ENCODE peak calls at places on chromosomes 5 and 9, in ten cellular contexts. C, E, F, K, O, Y, H, W, U and P are unnamed samples.

GRCh38 chr5:72288923-72289322 is 31.1 kb downstream of the MRPS27 start:
- DNase-seq in C (no peak), E (peak), F (no peak), K (no peak), O (no peak), Y (no peak), H (no peak), W (no peak), U (no peak), P (no peak)

GRCh38 chr9:128145951-128146351 is 3.3 kb upstream of the LCN2 start:
- DNase-seq in C (no peak), E (peak), F (no peak), K (no peak), O (no peak), Y (no peak), H (no peak), W (no peak), U (no peak), P (no peak)

GRCh38 chr5:142820447-142820846 is 50.3 kb downstream of the ARHGAP26 start:
- DNase-seq in C (no peak), E (no peak), F (no peak), K (no peak), O (peak), Y (no peak), H (no peak), W (no peak), U (no peak), P (no peak)

GRCh38 chr9:80059979-80060378 is 488.2 kb downstream of the TLE4 start:
- DNase-seq in C (no peak), E (no peak), F (no peak), K (no peak), O (no peak), Y (no peak), H (no peak), W (no peak), U (no peak), P (no peak)

GRCh38 chr9:14251146-14252071 is 62.5 kb downstream of the NFIB start:
- DNase-seq in C (peak), E (peak), F (peak), K (peak), O (peak), Y (no peak), H (peak), W (no peak), U (no peak), P (peak)

GRCh38 chr5:181047921-181048320 is 7.9 kb downstream of the BTNL9 start:
- DNase-seq in C (no peak), E (no peak), F (no peak), K (no peak), O (no peak), Y (no peak), H (no peak), W (no peak), U (no peak), P (no peak)

GRCh38 chr9:2039294-2040180 is 24.4 kb downstream of the SMARCA2 start:
- DNase-seq in C (no peak), E (peak), F (no peak), K (no peak), O (no peak), Y (no peak), H (no peak), W (no peak), U (no peak), P (no peak)

GRCh38 chr9:108760841-108761240 is 94.9 kb downstream of the ACTL7B start:
- DNase-seq in C (no peak), E (no peak), F (no peak), K (no peak), O (no peak), Y (no peak), H (no peak), W (no peak), U (no peak), P (no peak)

GRCh38 chr5:77882670-77883257 is 106.6 kb upstream of the TBCA start:
- DNase-seq in C (peak), E (no peak), F (peak), K (peak), O (no peak), Y (peak), H (peak), W (no peak), U (no peak), P (peak)

GRCh38 chr5:117652001-117652639 is 1077.5 kb upstream of the SEMA6A start:
- DNase-seq in C (no peak), E (no peak), F (no peak), K (no peak), O (no peak), Y (no peak), H (peak), W (no peak), U (no peak), P (peak)

GRCh38 chr9:92181296-92181695 is 66.1 kb upstream of the SPTLC1 start:
- DNase-seq in C (no peak), E (no peak), F (no peak), K (no peak), O (no peak), Y (no peak), H (no peak), W (no peak), U (no peak), P (no peak)

GRCh38 chr9:87599901-87600610 is 102.4 kb downstream of the DAPK1 start:
- DNase-seq in C (peak), E (no peak), F (no peak), K (peak), O (no peak), Y (peak), H (peak), W (no peak), U (no peak), P (peak)

GRCh38 chr5:156824800-156825199 is 25.3 kb upstream of the PPP1R2B start:
- DNase-seq in C (peak), E (no peak), F (no peak), K (no peak), O (peak), Y (peak), H (peak), W (peak), U (no peak), P (peak)

GRCh38 chr5:146042628-146043279 is 62.6 kb downstream of the PLAC8L1 start:
- DNase-seq in C (peak), E (no peak), F (peak), K (peak), O (peak), Y (peak), H (peak), W (no peak), U (no peak), P (peak)

GRCh38 chr5:64707191-64707590 is 16.9 kb downstream of the SHISAL2B start:
- DNase-seq in C (no peak), E (no peak), F (no peak), K (no peak), O (no peak), Y (no peak), H (no peak), W (no peak), U (no peak), P (no peak)

GRCh38 chr5:103923616-103924168 is 361.1 kb upstream of the NUDT12 start:
- DNase-seq in C (no peak), E (no peak), F (no peak), K (no peak), O (no peak), Y (no peak), H (no peak), W (no peak), U (no peak), P (no peak)

GRCh38 chr9:96304230-96304629 is 2.3 kb upstream of the HSD17B3 start:
- DNase-seq in C (no peak), E (no peak), F (no peak), K (no peak), O (no peak), Y (no peak), H (no peak), W (no peak), U (no peak), P (no peak)

GRCh38 chr9:132046456-132046855 is 33.2 kb downstream of the MED27 start:
- DNase-seq in C (peak), E (no peak), F (no peak), K (peak), O (no peak), Y (no peak), H (no peak), W (no peak), U (no peak), P (no peak)

GRCh38 chr5:177241768-177242167 is 61.8 kb downstream of the RAB24 start:
- DNase-seq in C (no peak), E (no peak), F (no peak), K (no peak), O (no peak), Y (no peak), H (no peak), W (no peak), U (no peak), P (no peak)

GRCh38 chr5:72702881-72703434 is 113.5 kb upstream of the TNPO1 start:
- DNase-seq in C (no peak), E (no peak), F (no peak), K (no peak), O (no peak), Y (no peak), H (no peak), W (no peak), U (no peak), P (no peak)

GRCh38 chr9:128282500-128282899 is 6.4 kb downstream of the SWI5 start:
- DNase-seq in C (peak), E (no peak), F (no peak), K (peak), O (no peak), Y (no peak), H (peak), W (no peak), U (no peak), P (peak)

GRCh38 chr5:138725153-138725884 is 27.9 kb upstream of the CTNNA1 start:
- DNase-seq in C (peak), E (peak), F (peak), K (peak), O (no peak), Y (no peak), H (peak), W (peak), U (peak), P (peak)

GRCh38 chr5:141623621-141624020 is 4.8 kb upstream of the DIAPH1 start:
- DNase-seq in C (no peak), E (no peak), F (no peak), K (no peak), O (no peak), Y (no peak), H (no peak), W (no peak), U (no peak), P (no peak)

GRCh38 chr9:124708633-124709032 is 62.5 kb downstream of the NR6A1 start:
- DNase-seq in C (peak), E (no peak), F (peak), K (peak), O (peak), Y (no peak), H (no peak), W (no peak), U (no peak), P (peak)

GRCh38 chr5:92907914-92908606 is 673.0 kb downstream of the NR2F1-AS1 start:
- DNase-seq in C (peak), E (no peak), F (no peak), K (peak), O (no peak), Y (no peak), H (peak), W (peak), U (no peak), P (peak)

GRCh38 chr9:5838884-5839571 is 6.1 kb upstream of the ERMP1 start:
- DNase-seq in C (peak), E (no peak), F (peak), K (peak), O (peak), Y (no peak), H (peak), W (peak), U (no peak), P (peak)
- TF ChIP-seq CTCF in C (no peak), E (no peak), F (no peak), K (no peak), O (no peak), Y (no peak), H (no peak), W (no peak), U (no peak), P (no peak)

GRCh38 chr5:75612211-75612579 is 942 bp downstream of the ANKDD1B start:
- DNase-seq in C (no peak), E (no peak), F (no peak), K (no peak), O (no peak), Y (no peak), H (no peak), W (no peak), U (no peak), P (no peak)
- H3K4me3 ChIP-seq in C (peak), E (no peak), F (no peak), K (no peak), O (no peak), Y (no peak), H (peak), W (no peak), U (peak), P (peak)

GRCh38 chr5:32724526-32724925 is 13.4 kb downstream of the NPR3 start:
- DNase-seq in C (no peak), E (no peak), F (no peak), K (no peak), O (no peak), Y (no peak), H (no peak), W (no peak), U (no peak), P (no peak)
- TF ChIP-seq CTCF in C (no peak), E (no peak), F (no peak), K (peak), O (no peak), Y (no peak), H (no peak), W (no peak), U (peak), P (no peak)

DNA sequence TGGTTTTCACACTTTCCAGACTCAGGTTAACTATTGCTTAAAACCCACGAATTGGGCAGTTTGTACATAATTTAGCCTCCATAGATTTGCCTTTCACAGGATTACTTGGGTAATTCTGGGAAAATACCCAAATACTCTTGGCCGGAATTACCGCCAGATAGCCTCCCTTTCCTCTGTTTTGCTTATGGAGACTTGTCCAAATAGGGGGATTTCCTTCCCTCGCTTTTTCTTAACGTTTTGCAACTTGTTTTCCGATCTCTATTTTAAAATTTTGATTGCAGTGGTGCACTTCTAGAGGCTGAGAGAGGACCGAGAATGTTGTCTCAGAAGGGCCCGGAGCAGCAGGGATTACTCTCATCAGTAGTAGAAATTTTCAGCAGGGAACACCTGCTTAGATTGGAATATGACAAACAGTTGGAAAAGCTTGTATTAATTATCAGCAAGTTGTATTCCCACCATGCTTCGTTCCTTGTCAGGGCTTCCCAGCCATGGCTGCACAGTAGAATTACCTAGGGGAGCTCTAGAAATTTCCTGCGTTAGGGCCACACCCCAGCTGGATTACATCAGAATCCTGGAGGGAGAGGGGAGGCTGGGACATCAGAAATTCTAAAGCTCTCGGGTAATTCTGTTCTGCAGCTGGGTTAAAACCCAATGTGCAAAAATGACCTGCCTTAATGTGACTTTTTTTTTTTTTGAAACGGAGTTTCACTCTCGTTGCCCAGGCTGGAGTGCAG is 329.1 kb downstream of the SH3GL2 start:
- DNase-seq in C (no peak), E (no peak), F (no peak), K (no peak), O (peak), Y (no peak), H (peak), W (no peak), U (no peak), P (no peak)
- H3K4me3 ChIP-seq in C (no peak), E (no peak), F (no peak), K (no peak), O (peak), Y (no peak), H (no peak), W (no peak), U (no peak), P (no peak)

GRCh38 chr5:83388608-83389007 is 82.9 kb upstream of the VCAN start:
- DNase-seq in C (no peak), E (no peak), F (no peak), K (no peak), O (no peak), Y (no peak), H (no peak), W (no peak), U (no peak), P (peak)

GRCh38 chr5:83387041-83387440 is 84.5 kb upstream of the VCAN start:
- DNase-seq in C (peak), E (no peak), F (no peak), K (peak), O (no peak), Y (no peak), H (no peak), W (no peak), U (no peak), P (no peak)

DNA sequence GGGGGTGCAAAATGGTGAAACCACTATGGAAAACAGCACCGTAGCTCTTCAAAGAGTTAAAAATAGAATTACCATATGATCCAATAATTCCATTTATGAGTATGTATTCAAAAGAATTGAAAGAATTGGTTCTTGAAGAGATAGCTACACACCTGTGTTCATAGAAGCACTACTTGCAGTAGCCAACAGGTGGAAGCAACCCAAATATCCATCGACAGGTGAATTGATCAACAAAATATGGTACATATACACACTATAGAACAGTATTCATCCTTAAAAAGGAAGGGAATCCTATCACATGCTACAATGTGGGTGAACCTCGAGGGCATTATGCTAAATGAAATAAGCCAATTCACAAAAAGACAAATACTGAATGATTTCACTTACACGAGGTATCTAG is 85.7 kb upstream of the VCAN start:
- DNase-seq in C (no peak), E (no peak), F (no peak), K (no peak), O (no peak), Y (no peak), H (no peak), W (no peak), U (no peak), P (no peak)
- TF ChIP-seq CTCF in C (peak), E (no peak), F (peak), K (no peak), O (no peak), Y (no peak), H (no peak), W (no peak), U (peak), P (no peak)

DNA sequence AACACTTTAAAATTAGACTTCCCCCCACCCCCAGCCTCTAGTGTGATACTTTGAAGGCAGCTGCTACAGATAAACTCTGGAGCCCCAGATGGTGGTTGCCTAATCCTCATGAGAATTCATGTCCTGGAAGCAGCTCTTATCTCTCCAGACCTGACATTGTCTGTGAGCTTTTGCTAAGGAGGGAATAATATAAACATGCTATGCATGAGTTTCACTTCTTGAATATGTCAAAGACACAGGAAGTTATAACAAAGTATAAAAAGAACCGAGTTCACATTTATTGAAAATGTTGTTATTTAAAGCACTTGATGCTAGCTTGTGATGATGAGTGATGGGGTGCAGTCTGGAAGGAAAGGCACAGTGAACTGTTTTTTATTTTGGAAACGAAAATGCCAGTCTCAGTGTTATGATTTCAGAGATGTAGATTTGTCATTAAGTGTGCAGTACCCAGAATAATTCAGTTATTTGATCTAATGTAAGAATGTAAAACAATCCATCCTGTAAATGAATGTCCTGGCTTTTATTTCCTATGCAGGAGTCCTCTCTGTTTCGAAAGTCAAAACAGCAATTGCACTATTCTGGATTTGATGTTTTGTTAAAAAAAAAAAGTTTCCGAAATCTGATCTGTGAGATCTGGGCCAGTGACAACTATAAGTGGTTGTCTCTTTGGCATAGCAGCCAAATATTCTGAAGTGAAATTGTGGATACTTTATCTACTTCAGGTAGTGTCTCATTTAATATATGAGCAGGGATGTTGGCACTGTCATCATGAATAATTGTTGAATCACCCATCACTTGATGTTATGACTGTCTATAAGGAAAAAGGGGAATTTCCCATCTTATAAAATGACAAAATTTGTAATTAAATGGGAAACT is 77.0 kb downstream of the ZCCHC7 start:
- DNase-seq in C (peak), E (no peak), F (peak), K (peak), O (no peak), Y (no peak), H (peak), W (peak), U (no peak), P (no peak)
- H3K4me3 ChIP-seq in C (no peak), E (no peak), F (no peak), K (no peak), O (no peak), Y (no peak), H (no peak), W (peak), U (no peak), P (no peak)